ENCODE peak calls at places on chromosomes 2 and 18, in six cellular contexts. V is trophoblast cell; Z is nephron progenitor cell; U is Caco-2; L is fibroblast of the aortic adventitia; G is activated CD4-positive, alpha-beta T cell treated with anti-CD3 and anti-CD28 coated beads for 48 hours. K is an unnamed sample.

GRCh38 chr2:195501746-195502145 is 155.3 kb upstream of the SLC39A10 start:
- DNase-seq in G (no peak), L (no peak), V (peak), U (no peak), Z (no peak), K (no peak)

GRCh38 chr2:145431181-145431951 is 911.4 kb upstream of the ZEB2 start:
- DNase-seq in Z (no peak), U (peak), V (no peak), G (no peak), L (peak), K (peak)

GRCh38 chr2:227906991-227907390 is 35.6 kb downstream of the DAW1 start:
- DNase-seq in V (peak), G (no peak), L (no peak), U (no peak), Z (no peak), K (no peak)

GRCh38 chr2:208156439-208156838 is 7.0 kb downstream of the CRYGA start:
- DNase-seq in Z (no peak), G (no peak), L (no peak), V (no peak), U (no peak), K (no peak)

GRCh38 chr18:48785091-48785614 is 165.6 kb downstream of the SMAD7 start:
- DNase-seq in Z (no peak), G (peak), L (no peak), U (no peak), V (no peak), K (no peak)

GRCh38 chr2:231161252-231162035 is 36.6 kb upstream of the HTR2B start:
- DNase-seq in L (no peak), Z (no peak), V (no peak), U (no peak), G (no peak), K (no peak)

GRCh38 chr18:8937695-8938094 is 164.8 kb upstream of the NDUFV2 start:
- DNase-seq in U (peak), Z (no peak), V (peak), G (no peak), L (no peak), K (no peak)

GRCh38 chr2:8239402-8240127 is 442.3 kb upstream of the ID2 start:
- DNase-seq in Z (no peak), U (no peak), V (no peak), G (peak), L (no peak), K (no peak)

GRCh38 chr2:47011696-47012095 is 96.1 kb upstream of the MCFD2 start:
- DNase-seq in U (no peak), V (no peak), L (no peak), Z (no peak), G (no peak), K (no peak)

GRCh38 chr2:62857139-62857931 is 151.8 kb downstream of the EHBP1 start:
- DNase-seq in Z (no peak), V (no peak), U (peak), L (no peak), G (no peak), K (no peak)

GRCh38 chr18:37085362-37085761 is 256.4 kb downstream of the KIAA1328 start:
- DNase-seq in V (no peak), L (no peak), G (no peak), U (no peak), Z (no peak), K (no peak)

GRCh38 chr2:219765236-219765635 is 137.8 kb downstream of the SLC4A3 start:
- DNase-seq in L (no peak), V (no peak), Z (no peak), G (no peak), U (no peak), K (peak)

GRCh38 chr2:232316382-232317190 is 62.0 kb upstream of the ALPP start:
- DNase-seq in L (no peak), U (no peak), V (no peak), G (no peak), Z (no peak), K (no peak)

GRCh38 chr2:73987109-73987947 is 2.6 kb downstream of the TET3 start:
- DNase-seq in U (no peak), L (no peak), Z (no peak), G (peak), V (peak), K (peak)

GRCh38 chr18:13611616-13612110 is 114.7 kb downstream of the FAM210A start:
- DNase-seq in U (no peak), Z (peak), L (peak), V (peak), G (peak), K (peak)

K was measured in cardiac fibroblast.